ENCODE peak calls at places on chromosomes 13 and 19, in eight cellular contexts. P, Z, O, Q, F, Y, J and R are unnamed samples.

GRCh38 chr13:73136776-73137175 is 78.0 kb downstream of the KLF5 start:
- DNase-seq in P (no peak), J (no peak), F (no peak), Q (no peak), Y (no peak), O (no peak), Z (no peak), R (no peak)

GRCh38 chr13:28820099-28821051 is at the start of gene MTUS2:
- DNase-seq in P (no peak), Y (no peak), Q (no peak), F (no peak), Z (no peak), O (no peak), J (no peak), R (peak; percentile 61)

GRCh38 chr13:51292000-51292550 is 47.4 kb upstream of the SERPINE3 start:
- DNase-seq in P (no peak), Q (no peak), Z (no peak), J (no peak), O (no peak), F (no peak), Y (no peak), R (no peak)

GRCh38 chr19:19649159-19649558 is 5.7 kb upstream of the GMIP start:
- DNase-seq in F (no peak), P (no peak), Z (no peak), Q (no peak), O (no peak), J (no peak), Y (no peak), R (no peak)

GRCh38 chr13:98451676-98452105 is 125.2 kb downstream of the STK24 start:
- DNase-seq in P (peak; percentile 92), Z (no peak), J (no peak), Y (peak; percentile 42), O (peak; percentile 48), Q (no peak), F (no peak), R (no peak)

GRCh38 chr19:38046254-38047047 is 139.4 kb downstream of the SIPA1L3 start:
- DNase-seq in Z (peak; percentile 31), J (no peak), Q (no peak), P (no peak), O (no peak), Y (no peak), F (no peak), R (no peak)

GRCh38 chr13:51821666-51822065 is 17.7 kb upstream of the DHRS12 start:
- DNase-seq in Z (no peak), P (peak; percentile 29), Y (no peak), Q (no peak), F (no peak), J (no peak), O (no peak), R (no peak)

GRCh38 chr13:109159650-109160309 is 530.4 kb downstream of the MYO16 start:
- DNase-seq in Q (no peak), F (no peak), Y (no peak), O (no peak), Z (no peak), J (no peak), P (no peak), R (no peak)

GRCh38 chr13:35979378-35979911 is 151.7 kb downstream of the DCLK1 start:
- DNase-seq in F (peak; percentile 59), Z (peak; percentile 50), P (peak; percentile 94), Q (peak; percentile 70), O (peak; percentile 79), Y (peak; percentile 69), J (no peak), R (peak; percentile 25)

GRCh38 chr13:31433756-31434155 is 234.0 kb downstream of the B3GLCT start:
- DNase-seq in Y (no peak), P (no peak), O (no peak), Q (no peak), J (no peak), F (no peak), Z (no peak), R (no peak)

GRCh38 chr19:44640518-44640917 is 3.2 kb upstream of the PVR start:
- DNase-seq in F (no peak), Z (no peak), O (no peak), J (no peak), Y (no peak), P (no peak), Q (no peak), R (no peak)

GRCh38 chr13:111913790-111914189 is 153.2 kb upstream of the SOX1 start:
- DNase-seq in Z (peak; percentile 7), J (no peak), Y (no peak), O (no peak), P (no peak), Q (no peak), F (peak; percentile 5), R (no peak)

GRCh38 chr13:33355470-33355869 is 69.9 kb upstream of the STARD13 start:
- DNase-seq in Z (no peak), Y (no peak), O (no peak), F (no peak), P (peak; percentile 71), Q (no peak), J (no peak), R (no peak)

GRCh38 chr19:28469544-28469943 is 743.4 kb downstream of the UQCRFS1 start:
- DNase-seq in Y (no peak), P (no peak), Q (no peak), O (no peak), F (no peak), J (no peak), Z (no peak), R (no peak)

GRCh38 chr13:92842145-92842544 is 384.5 kb upstream of the GPC6 start:
- DNase-seq in Y (no peak), O (no peak), F (no peak), Q (no peak), J (peak; percentile 26), P (no peak), Z (no peak), R (no peak)

GRCh38 chr13:110419391-110419791 is 112.3 kb downstream of the COL4A2 start:
- DNase-seq in Q (no peak), J (peak; percentile 42), Y (peak; percentile 2), Z (no peak), F (no peak), O (no peak), P (no peak), R (no peak)

DNA sequence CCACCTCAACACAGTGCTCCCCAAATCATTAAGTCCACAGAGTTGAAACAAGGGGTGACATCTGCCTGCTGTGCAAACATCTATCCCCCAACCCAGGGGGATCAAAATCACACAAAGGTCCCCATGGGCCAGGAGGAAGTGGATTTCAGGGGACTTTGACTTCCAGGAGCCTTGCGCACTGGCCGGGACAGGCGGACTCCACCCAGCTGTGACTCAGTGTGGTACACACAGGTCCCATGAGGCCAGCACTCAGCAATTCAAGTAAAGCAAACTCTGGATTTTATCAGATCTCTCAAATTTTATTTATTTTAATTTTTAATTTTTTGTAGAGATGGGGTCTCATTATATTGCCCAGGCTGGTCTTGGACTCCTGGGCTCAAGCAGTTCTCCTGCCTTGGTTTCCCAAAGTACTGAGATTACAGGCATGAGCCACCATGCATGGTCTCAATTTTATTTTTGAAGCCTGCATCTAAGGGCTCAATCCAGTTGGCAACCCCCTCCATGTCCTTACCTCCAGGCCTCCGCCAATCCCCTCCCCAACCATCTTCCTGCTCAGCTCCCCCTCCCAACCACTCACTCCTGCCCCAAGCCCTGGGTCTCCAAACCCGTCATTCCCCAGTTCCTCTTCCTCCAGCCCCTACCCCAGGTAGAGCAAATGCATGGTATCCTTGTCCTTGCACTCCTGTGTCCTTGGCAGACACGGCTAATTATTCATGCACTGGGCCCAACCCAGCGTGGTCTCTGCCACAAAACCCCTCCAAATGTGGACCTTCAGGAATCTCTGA is 18.2 kb downstream of the ARHGAP33 start:
- DNase-seq in O (no peak), P (no peak), F (no peak), Z (no peak), Y (no peak), Q (no peak), J (no peak), R (peak; percentile 57)
- TF ChIP-seq CTCF in O (no peak), P (no peak), F (no peak), Z (no peak), Y (no peak), Q (no peak), J (no peak), R (no peak)

GRCh38 chr13:97342936-97343335 is 91.0 kb upstream of the RAP2A start:
- DNase-seq in Y (no peak), J (no peak), O (no peak), Q (no peak), Z (no peak), P (no peak), F (no peak), R (no peak)
- H3K27ac ChIP-seq in Y (peak overlapping the region; percentile 81), J (no peak overlapping the region), O (no peak overlapping the region), Q (no peak overlapping the region), Z (no peak overlapping the region), P (peak overlapping the region; percentile 89), F (no peak overlapping the region), R (no peak overlapping the region)

DNA sequence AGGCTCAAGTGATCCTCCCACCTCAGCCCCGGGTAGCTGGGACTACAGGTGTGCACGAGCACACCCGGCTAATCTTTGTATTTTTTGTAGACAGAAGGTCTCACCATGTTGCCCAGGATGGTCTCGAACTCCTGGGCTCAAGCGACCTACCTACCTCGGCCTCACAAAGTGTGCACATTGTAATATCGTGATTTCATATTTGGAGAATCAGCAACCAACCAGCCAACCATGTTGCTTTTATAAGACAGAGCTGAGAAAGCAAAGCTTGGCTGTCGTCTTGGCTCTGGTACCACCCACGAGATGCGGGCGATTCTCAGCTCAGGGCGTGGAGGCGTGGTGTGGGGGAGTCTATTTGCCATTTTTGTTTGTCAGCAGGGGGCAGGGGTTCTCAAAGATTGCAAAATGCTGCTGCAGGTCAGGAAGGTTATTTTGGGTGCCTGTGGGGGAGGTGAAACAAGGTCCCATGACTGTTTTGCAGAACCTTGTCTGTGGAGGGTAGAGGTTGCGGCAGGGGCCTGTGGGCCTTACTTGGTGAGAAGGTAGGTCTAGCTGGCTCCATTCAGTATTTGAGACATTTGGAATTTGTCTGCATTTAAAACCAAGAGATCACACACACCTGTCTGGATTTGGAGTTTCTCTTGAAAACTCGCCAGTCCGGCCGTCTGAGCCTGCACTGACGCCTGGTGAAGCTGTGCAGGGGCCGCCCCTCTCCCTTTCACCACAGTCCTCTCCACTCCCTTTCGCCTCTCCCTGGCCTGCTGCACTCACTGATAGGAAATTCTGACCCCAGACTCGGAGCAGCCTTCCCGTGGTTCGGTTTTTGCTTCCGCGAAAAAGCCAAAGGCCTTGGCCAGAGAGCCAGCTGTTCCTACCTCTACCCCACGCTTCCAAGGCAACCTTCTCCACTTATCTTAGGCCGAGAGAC is 15.4 kb downstream of the TNFAIP8L1 start:
- DNase-seq in J (no peak), Q (no peak), O (no peak), Z (no peak), P (no peak), F (no peak), Y (no peak), R (no peak)
- TF ChIP-seq CTCF in J (no peak), Q (no peak), O (no peak), Z (no peak), P (no peak), F (no peak), Y (no peak), R (no peak)

DNA sequence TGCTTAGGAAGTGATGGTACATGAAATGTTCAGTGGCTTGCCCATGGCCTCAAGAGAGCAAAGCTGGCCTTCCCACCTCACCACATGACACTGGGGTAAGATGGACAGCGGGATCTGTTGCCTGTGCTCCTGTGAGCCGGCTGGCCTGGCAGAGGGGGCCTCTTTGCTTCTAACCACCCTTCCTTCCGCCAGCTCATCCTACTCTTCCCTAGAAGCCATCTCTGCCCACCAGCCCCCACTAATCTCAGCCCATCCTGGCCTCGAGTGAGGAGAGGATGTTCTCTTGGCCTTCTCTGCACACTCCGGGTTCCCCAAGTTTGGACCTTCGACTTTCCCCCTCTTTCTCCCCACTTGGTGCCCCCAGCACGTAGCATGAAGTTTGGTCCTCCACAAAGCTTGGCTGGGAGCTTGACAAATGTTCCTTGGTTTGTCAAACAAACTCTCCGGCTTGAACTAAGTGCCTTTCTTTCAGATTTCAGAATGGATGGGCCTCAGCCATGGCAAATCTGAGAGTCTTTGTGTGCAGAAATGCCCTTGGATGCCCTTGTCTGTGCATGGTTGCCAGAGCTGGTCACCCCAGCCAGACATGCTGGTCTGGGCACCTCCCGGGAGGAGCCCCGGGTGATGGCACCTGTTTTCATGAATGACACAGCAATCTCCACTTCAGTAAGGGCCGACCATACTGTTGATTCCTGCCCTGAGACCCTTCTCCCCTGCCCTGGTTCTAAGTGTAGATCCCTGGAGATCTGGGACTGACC is 145.5 kb downstream of the URI1 start:
- DNase-seq in Q (no peak), Y (no peak), F (no peak), Z (no peak), J (no peak), O (no peak), P (no peak), R (no peak)
- H3K27ac ChIP-seq in Q (no peak overlapping the region), Y (no peak overlapping the region), F (no peak overlapping the region), Z (no peak overlapping the region), J (no peak overlapping the region), O (no peak overlapping the region), P (no peak overlapping the region), R (no peak overlapping the region)